ENCODE peak calls at places on chromosome 9, in four cellular contexts. One of them, this sample, is unnamed.

GRCh38 chr9:21796768-21797167 is 5.7 kb upstream of the MTAP start:
- DNase-seq in thoracic aorta: no peak
- DNase-seq in fibroblast of lung: no peak
- DNase-seq in OCI-LY7: no peak
- DNase-seq in this sample: no peak

GRCh38 chr9:92538541-92538940 is 2.8 kb upstream of the ECM2 start:
- DNase-seq in fibroblast of lung: no peak
- DNase-seq in OCI-LY7: no peak
- DNase-seq in thoracic aorta: no peak
- DNase-seq in this sample: no peak

GRCh38 chr9:125262217-125262991 is 778 bp downstream of the GAPVD1 start:
- DNase-seq in OCI-LY7: peak; percentile 21
- DNase-seq in thoracic aorta: peak; percentile 14
- DNase-seq in fibroblast of lung: peak; percentile 25
- DNase-seq in this sample: no peak

GRCh38 chr9:132163457-132163875 is 1.6 kb downstream of the NTNG2 start:
- DNase-seq in fibroblast of lung: peak; percentile 30
- DNase-seq in thoracic aorta: no peak
- DNase-seq in OCI-LY7: no peak
- DNase-seq in this sample: no peak

GRCh38 chr9:136742640-136743391 is at the start of gene LCN10:
- DNase-seq in thoracic aorta: no peak
- DNase-seq in fibroblast of lung: no peak
- DNase-seq in OCI-LY7: no peak
- DNase-seq in this sample: no peak

GRCh38 chr9:22049411-22049810 is 40.3 kb upstream of the CDKN2B start:
- DNase-seq in thoracic aorta: no peak
- DNase-seq in fibroblast of lung: no peak
- DNase-seq in OCI-LY7: no peak
- DNase-seq in this sample: no peak

GRCh38 chr9:33921967-33922895 is 105.3 kb downstream of the UBE2R2 start:
- DNase-seq in OCI-LY7: peak; percentile 52
- DNase-seq in thoracic aorta: no peak
- DNase-seq in fibroblast of lung: peak; percentile 31
- DNase-seq in this sample: no peak

GRCh38 chr9:10910779-10911178 is 298.0 kb upstream of the PTPRD start:
- DNase-seq in fibroblast of lung: no peak
- DNase-seq in thoracic aorta: no peak
- DNase-seq in OCI-LY7: no peak
- DNase-seq in this sample: no peak

GRCh38 chr9:101200852-101201251 is 172.3 kb downstream of the PLPPR1 start:
- DNase-seq in fibroblast of lung: no peak
- DNase-seq in OCI-LY7: no peak
- DNase-seq in thoracic aorta: no peak
- DNase-seq in this sample: no peak

GRCh38 chr9:86741311-86742215 is 205.7 kb downstream of the GAS1 start:
- DNase-seq in OCI-LY7: no peak
- DNase-seq in fibroblast of lung: peak; percentile 53
- DNase-seq in thoracic aorta: no peak
- DNase-seq in this sample: no peak

GRCh38 chr9:73093740-73094379 is 57.8 kb upstream of the ANXA1 start:
- DNase-seq in thoracic aorta: no peak
- DNase-seq in fibroblast of lung: peak; percentile 45
- DNase-seq in OCI-LY7: no peak
- DNase-seq in this sample: no peak

GRCh38 chr9:85200726-85201402 is 531.3 kb downstream of the NTRK2 start:
- DNase-seq in fibroblast of lung: peak; percentile 15
- DNase-seq in OCI-LY7: no peak
- DNase-seq in thoracic aorta: no peak
- DNase-seq in this sample: no peak

GRCh38 chr9:95507456-95508241 is 9.1 kb downstream of the PTCH1 start:
- DNase-seq in fibroblast of lung: peak; percentile 77
- DNase-seq in thoracic aorta: no peak
- DNase-seq in OCI-LY7: peak; percentile 61
- DNase-seq in this sample: no peak

GRCh38 chr9:35594471-35594870 is 10.6 kb upstream of the TESK1 start:
- DNase-seq in fibroblast of lung: no peak
- DNase-seq in thoracic aorta: no peak
- DNase-seq in OCI-LY7: no peak
- DNase-seq in this sample: no peak

GRCh38 chr9:35603506-35603985 is 1.5 kb upstream of the TESK1 start:
- DNase-seq in thoracic aorta: no peak
- DNase-seq in OCI-LY7: no peak
- DNase-seq in fibroblast of lung: peak; percentile 91
- DNase-seq in this sample: peak; percentile 88

GRCh38 chr9:35603986-35604577 is 980 bp upstream of the TESK1 start:
- DNase-seq in thoracic aorta: peak; percentile 99
- DNase-seq in OCI-LY7: peak; percentile 100
- DNase-seq in fibroblast of lung: peak; percentile 100
- DNase-seq in this sample: peak; percentile 98

GRCh38 chr9:35599763-35600604 is 5.1 kb upstream of the TESK1 start:
- DNase-seq in thoracic aorta: no peak
- DNase-seq in fibroblast of lung: no peak
- DNase-seq in OCI-LY7: no peak
- DNase-seq in this sample: no peak

GRCh38 chr9:35598863-35599590 is 6.0 kb upstream of the TESK1 start:
- DNase-seq in thoracic aorta: no peak
- DNase-seq in OCI-LY7: peak; percentile 61
- DNase-seq in fibroblast of lung: no peak
- DNase-seq in this sample: no peak
- H3K27ac ChIP-seq in thoracic aorta: peak overlapping the region; percentile 5
- H3K27ac ChIP-seq in OCI-LY7: no peak overlapping the region
- H3K27ac ChIP-seq in fibroblast of lung: no peak overlapping the region
- H3K27ac ChIP-seq in this sample: no peak overlapping the region

DNA sequence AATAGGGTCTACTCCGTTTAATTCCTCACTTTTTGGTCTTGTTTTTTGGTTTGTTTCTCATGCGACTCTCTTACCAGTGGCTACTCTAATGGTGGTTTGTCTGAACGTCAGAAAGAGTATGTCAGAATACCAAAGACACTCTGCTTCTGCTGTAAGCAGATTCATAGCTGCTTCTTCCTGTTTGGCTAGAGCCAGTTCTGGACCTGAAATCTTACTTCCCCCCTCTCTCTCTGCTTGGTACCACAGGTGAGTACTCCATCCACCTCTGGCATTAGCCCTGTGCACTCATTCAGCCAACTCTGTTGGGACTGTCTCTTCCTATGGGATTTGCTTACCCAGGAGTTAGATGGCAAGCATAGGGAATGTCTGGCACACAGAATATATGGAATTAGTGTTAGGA is 6.6 kb downstream of the ZCCHC7 start:
- DNase-seq in fibroblast of lung: no peak
- DNase-seq in OCI-LY7: no peak
- DNase-seq in thoracic aorta: no peak
- DNase-seq in this sample: no peak
- H3K27ac ChIP-seq in fibroblast of lung: no peak overlapping the region
- H3K27ac ChIP-seq in OCI-LY7: no peak overlapping the region
- H3K27ac ChIP-seq in thoracic aorta: no peak overlapping the region
- H3K27ac ChIP-seq in this sample: no peak overlapping the region

GRCh38 chr9:68493953-68494541 is 46.6 kb downstream of the TMEM252 start:
- DNase-seq in fibroblast of lung: no peak
- DNase-seq in OCI-LY7: no peak
- DNase-seq in thoracic aorta: no peak
- DNase-seq in this sample: no peak

GRCh38 chr9:68497629-68498028 is 43.1 kb downstream of the TMEM252 start:
- DNase-seq in OCI-LY7: no peak
- DNase-seq in thoracic aorta: no peak
- DNase-seq in fibroblast of lung: no peak
- DNase-seq in this sample: no peak

GRCh38 chr9:68492801-68493200 is 47.9 kb downstream of the TMEM252 start:
- DNase-seq in fibroblast of lung: no peak
- DNase-seq in thoracic aorta: no peak
- DNase-seq in OCI-LY7: no peak
- DNase-seq in this sample: no peak

GRCh38 chr9:68496356-68496755 is 44.3 kb downstream of the TMEM252 start:
- DNase-seq in OCI-LY7: no peak
- DNase-seq in fibroblast of lung: no peak
- DNase-seq in thoracic aorta: no peak
- DNase-seq in this sample: no peak

DNA sequence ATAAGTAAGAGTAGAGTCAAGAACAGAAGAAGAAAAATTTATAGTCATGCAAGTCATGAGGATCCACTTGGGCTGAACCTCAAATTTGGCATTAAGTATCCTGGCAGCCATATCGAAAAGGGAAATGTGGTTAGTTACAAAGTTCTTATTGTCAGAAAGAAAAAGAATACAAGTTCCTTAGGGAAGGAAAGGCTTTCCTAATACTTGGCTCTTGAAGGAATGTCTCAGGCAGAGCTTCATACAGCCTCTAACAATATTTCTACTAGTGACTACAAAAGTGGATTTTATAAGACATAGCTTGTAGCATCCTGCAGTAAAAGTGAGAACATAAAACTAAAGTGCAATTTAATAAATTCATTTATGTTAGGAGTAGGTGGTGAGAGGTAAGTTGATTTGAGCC is 45.4 kb downstream of the TMEM252 start:
- DNase-seq in OCI-LY7: no peak
- DNase-seq in fibroblast of lung: no peak
- DNase-seq in thoracic aorta: no peak
- DNase-seq in this sample: no peak
- H3K27ac ChIP-seq in OCI-LY7: no peak overlapping the region
- H3K27ac ChIP-seq in fibroblast of lung: no peak overlapping the region
- H3K27ac ChIP-seq in thoracic aorta: peak overlapping the region; percentile 45
- H3K27ac ChIP-seq in this sample: peak overlapping the region; percentile 26

DNA sequence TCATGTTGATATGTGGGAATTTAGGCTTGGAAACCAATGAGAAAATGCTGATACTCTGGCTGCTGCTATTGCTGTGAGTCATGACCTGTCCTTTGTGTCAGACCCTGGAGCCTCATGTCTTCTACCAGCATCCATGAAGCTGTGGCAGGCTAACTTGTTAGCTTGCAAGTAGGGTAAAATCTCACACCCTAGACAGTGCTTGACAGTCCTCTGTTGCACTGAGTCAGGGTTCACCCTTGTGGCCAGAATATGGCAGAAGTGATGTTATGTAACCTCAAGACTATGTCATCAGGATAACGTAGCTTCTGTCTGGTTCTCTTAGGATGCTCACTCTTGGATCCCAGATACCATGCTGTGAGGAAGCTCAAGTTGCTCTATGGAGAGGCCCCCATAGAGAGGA is 110.8 kb downstream of the LHX2 start:
- DNase-seq in OCI-LY7: no peak
- DNase-seq in thoracic aorta: no peak
- DNase-seq in fibroblast of lung: no peak
- DNase-seq in this sample: no peak
- H3K27ac ChIP-seq in OCI-LY7: no peak overlapping the region
- H3K27ac ChIP-seq in thoracic aorta: no peak overlapping the region
- H3K27ac ChIP-seq in fibroblast of lung: no peak overlapping the region
- H3K27ac ChIP-seq in this sample: no peak overlapping the region

GRCh38 chr9:4538621-4539020 is 48.4 kb downstream of the SLC1A1 start:
- DNase-seq in thoracic aorta: no peak
- DNase-seq in fibroblast of lung: no peak
- DNase-seq in OCI-LY7: no peak
- DNase-seq in this sample: no peak

GRCh38 chr9:4541281-4541680 is 51.0 kb downstream of the SLC1A1 start:
- DNase-seq in fibroblast of lung: no peak
- DNase-seq in thoracic aorta: no peak
- DNase-seq in OCI-LY7: no peak
- DNase-seq in this sample: no peak

GRCh38 chr9:4538107-4538506 is 47.8 kb downstream of the SLC1A1 start:
- DNase-seq in OCI-LY7: no peak
- DNase-seq in fibroblast of lung: no peak
- DNase-seq in thoracic aorta: no peak
- DNase-seq in this sample: no peak

GRCh38 chr9:4540425-4540824 is 50.2 kb downstream of the SLC1A1 start:
- DNase-seq in fibroblast of lung: no peak
- DNase-seq in OCI-LY7: no peak
- DNase-seq in thoracic aorta: no peak
- DNase-seq in this sample: no peak

GRCh38 chr9:4541848-4542247 is 51.6 kb downstream of the SLC1A1 start:
- DNase-seq in OCI-LY7: no peak
- DNase-seq in thoracic aorta: no peak
- DNase-seq in fibroblast of lung: no peak
- DNase-seq in this sample: no peak
- H3K27ac ChIP-seq in OCI-LY7: no peak overlapping the region
- H3K27ac ChIP-seq in thoracic aorta: no peak overlapping the region
- H3K27ac ChIP-seq in fibroblast of lung: no peak overlapping the region
- H3K27ac ChIP-seq in this sample: no peak overlapping the region

GRCh38 chr9:16505159-16505558 is 365.3 kb downstream of the BNC2 start:
- DNase-seq in OCI-LY7: no peak
- DNase-seq in fibroblast of lung: peak; percentile 67
- DNase-seq in thoracic aorta: no peak
- DNase-seq in this sample: no peak

GRCh38 chr9:16510506-16510905 is 360.0 kb downstream of the BNC2 start:
- DNase-seq in OCI-LY7: no peak
- DNase-seq in fibroblast of lung: no peak
- DNase-seq in thoracic aorta: no peak
- DNase-seq in this sample: no peak

GRCh38 chr9:16514131-16514530 is 356.3 kb downstream of the BNC2 start:
- DNase-seq in fibroblast of lung: no peak
- DNase-seq in OCI-LY7: no peak
- DNase-seq in thoracic aorta: no peak
- DNase-seq in this sample: no peak

GRCh38 chr9:16512281-16512680 is 358.2 kb downstream of the BNC2 start:
- DNase-seq in OCI-LY7: no peak
- DNase-seq in fibroblast of lung: no peak
- DNase-seq in thoracic aorta: no peak
- DNase-seq in this sample: no peak

GRCh38 chr9:16509946-16510504 is 360.4 kb downstream of the BNC2 start:
- DNase-seq in fibroblast of lung: peak; percentile 74
- DNase-seq in OCI-LY7: no peak
- DNase-seq in thoracic aorta: no peak
- DNase-seq in this sample: no peak
- H3K27ac ChIP-seq in fibroblast of lung: no peak overlapping the region
- H3K27ac ChIP-seq in OCI-LY7: no peak overlapping the region
- H3K27ac ChIP-seq in thoracic aorta: no peak overlapping the region
- H3K27ac ChIP-seq in this sample: peak overlapping the region; percentile 27

GRCh38 chr9:120965344-120966004 is 38.9 kb upstream of the TRAF1 start:
- DNase-seq in fibroblast of lung: peak; percentile 33
- DNase-seq in OCI-LY7: no peak
- DNase-seq in thoracic aorta: no peak
- DNase-seq in this sample: no peak
- H3K27ac ChIP-seq in fibroblast of lung: no peak overlapping the region
- H3K27ac ChIP-seq in OCI-LY7: no peak overlapping the region
- H3K27ac ChIP-seq in thoracic aorta: peak overlapping the region; percentile 90
- H3K27ac ChIP-seq in this sample: peak overlapping the region; percentile 72

This sample was measured in ascending aorta.